ENCODE peak calls at places on chromosomes 16 and 17, in five cellular contexts. M, R, N, J and H are unnamed samples.

GRCh38 chr17:50625032-50625871 is 9.4 kb upstream of the ABCC3 start:
- DNase-seq in R (no peak), J (no peak), M (no peak), N (no peak), H (peak)

GRCh38 chr17:6161456-6161855 is 91.3 kb downstream of the WSCD1 start:
- DNase-seq in J (no peak), M (no peak), N (no peak), R (no peak), H (no peak)

GRCh38 chr17:3039748-3040147 is 23.7 kb downstream of the OR1D5 start:
- DNase-seq in N (no peak), J (no peak), M (no peak), R (no peak), H (no peak)

GRCh38 chr16:65624696-65625095 is 502.8 kb upstream of the CDH11 start:
- DNase-seq in J (no peak), R (no peak), M (no peak), N (no peak), H (no peak)

GRCh38 chr17:76384987-76385891 is 830 bp downstream of the SPHK1 start:
- DNase-seq in R (peak), N (peak), M (peak), J (peak), H (peak)

GRCh38 chr17:78117027-78117981 is 11.3 kb downstream of the TMC6 start:
- DNase-seq in J (no peak), N (peak), M (peak), R (no peak), H (peak)

GRCh38 chr17:1649844-1650409 is at the start of gene RILP:
- DNase-seq in R (peak), J (no peak), M (no peak), N (peak), H (peak)

GRCh38 chr17:81471804-81472456 is 40.7 kb downstream of the ACTG1 start:
- DNase-seq in R (peak), N (peak), J (no peak), M (peak), H (peak)

GRCh38 chr16:1019934-1020305 is 38.4 kb downstream of the SOX8 start:
- DNase-seq in N (no peak), M (no peak), J (no peak), R (no peak), H (no peak)

GRCh38 chr16:22326369-22326652 is 29.1 kb downstream of the POLR3E start:
- DNase-seq in N (no peak), M (no peak), R (no peak), J (no peak), H (no peak)

GRCh38 chr17:77042688-77043330 is 98.0 kb upstream of the SEC14L1 start:
- DNase-seq in R (no peak), M (no peak), N (no peak), J (no peak), H (no peak)

GRCh38 chr17:7989781-7990655 is 12.4 kb upstream of the GUCY2D start:
- DNase-seq in M (peak), R (peak), J (peak), N (peak), H (peak)

GRCh38 chr17:32253117-32253611 is 12.5 kb upstream of the RHBDL3 start:
- DNase-seq in J (peak), R (peak), M (peak), N (peak), H (peak)

GRCh38 chr16:87661561-87661960 is 59.3 kb downstream of the JPH3 start:
- DNase-seq in N (peak), M (peak), J (peak), R (no peak), H (peak)

GRCh38 chr17:40018211-40019121 is 3.2 kb downstream of the CSF3 start:
- DNase-seq in M (peak), N (no peak), R (peak), J (no peak), H (peak)

GRCh38 chr17:78257810-78258322 is 26.4 kb downstream of the TMEM235 start:
- DNase-seq in J (peak), N (no peak), R (no peak), M (no peak), H (peak)

GRCh38 chr16:48526058-48526957 is 83.7 kb downstream of the N4BP1 start:
- DNase-seq in M (peak), R (peak), J (no peak), N (peak), H (peak)

GRCh38 chr17:81723651-81724209 is 11.6 kb downstream of the SLC25A10 start:
- DNase-seq in R (no peak), M (no peak), N (peak), J (no peak), H (peak)

GRCh38 chr17:73369126-73369525 is 57.3 kb upstream of the CDC42EP4 start:
- DNase-seq in M (no peak), N (no peak), J (no peak), R (no peak), H (no peak)

GRCh38 chr16:51509336-51509735 is 358.3 kb upstream of the SALL1 start:
- DNase-seq in J (no peak), M (no peak), N (no peak), R (no peak), H (no peak)

GRCh38 chr16:24858219-24859041 is 12.7 kb downstream of the SLC5A11 start:
- DNase-seq in R (peak), M (peak), J (peak), N (peak), H (peak)

GRCh38 chr17:40095944-40096791 is 4.2 kb downstream of the NR1D1 start:
- DNase-seq in M (no peak), R (peak), J (no peak), N (peak), H (peak)

GRCh38 chr17:79664925-79665738 is 54.3 kb upstream of the RBFOX3 start:
- DNase-seq in N (peak), J (no peak), M (peak), R (peak), H (no peak)
- H3K27ac ChIP-seq in N (peak), J (no peak), M (no peak), R (peak), H (no peak)

DNA sequence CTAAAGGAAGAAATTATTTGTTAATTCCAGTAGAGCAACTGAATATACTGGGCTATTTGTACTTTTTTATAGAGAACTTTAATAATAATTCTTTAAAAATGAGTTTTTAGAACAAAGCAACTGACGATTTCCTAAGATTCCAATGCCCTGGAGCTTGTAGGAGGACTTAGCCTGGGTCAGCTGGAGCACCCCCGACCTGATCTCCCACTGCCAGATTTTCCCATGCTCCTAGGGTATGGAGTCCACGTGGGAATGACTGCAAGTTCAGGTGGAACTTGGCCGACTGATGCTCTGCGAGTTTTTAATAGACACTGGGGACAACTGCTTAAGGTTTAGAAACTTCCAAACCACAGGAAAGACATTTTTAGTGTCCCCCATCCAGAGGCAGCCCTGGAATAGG is 25.5 kb upstream of the CACNG5 start:
- DNase-seq in M (no peak), N (no peak), R (peak), J (no peak), H (no peak)
- H3K27ac ChIP-seq in M (no peak), N (no peak), R (no peak), J (no peak), H (no peak)

DNA sequence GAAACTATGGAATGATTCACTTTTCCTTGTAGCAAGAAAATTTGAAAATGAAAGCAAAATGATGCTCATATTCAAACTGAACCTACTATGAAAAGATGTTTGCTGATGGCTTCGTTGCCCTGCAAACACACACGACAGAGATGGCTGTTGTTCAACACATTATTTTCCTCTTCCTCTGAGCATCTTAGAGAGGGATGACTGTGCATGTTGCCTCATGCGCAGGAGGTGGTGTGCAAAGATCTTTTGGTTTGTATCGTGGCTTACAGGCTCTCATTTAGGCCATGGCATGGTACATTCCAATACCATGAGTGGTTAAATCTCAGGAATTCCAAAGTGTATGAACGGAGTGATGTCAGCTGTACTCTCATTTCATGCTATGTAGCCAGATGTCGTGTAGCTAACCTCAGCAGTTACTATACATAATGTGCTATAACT is 164.5 kb downstream of the PRKCA start:
- DNase-seq in N (peak), J (peak), R (peak), M (no peak), H (peak)
- H3K27ac ChIP-seq in N (peak), J (peak), R (peak), M (no peak), H (peak)

GRCh38 chr17:38450699-38451029 is 22.4 kb downstream of the ARHGAP23 start:
- DNase-seq in M (no peak), N (no peak), R (no peak), J (peak), H (no peak)
- H3K27ac ChIP-seq in M (peak), N (peak), R (peak), J (peak), H (peak)

DNA sequence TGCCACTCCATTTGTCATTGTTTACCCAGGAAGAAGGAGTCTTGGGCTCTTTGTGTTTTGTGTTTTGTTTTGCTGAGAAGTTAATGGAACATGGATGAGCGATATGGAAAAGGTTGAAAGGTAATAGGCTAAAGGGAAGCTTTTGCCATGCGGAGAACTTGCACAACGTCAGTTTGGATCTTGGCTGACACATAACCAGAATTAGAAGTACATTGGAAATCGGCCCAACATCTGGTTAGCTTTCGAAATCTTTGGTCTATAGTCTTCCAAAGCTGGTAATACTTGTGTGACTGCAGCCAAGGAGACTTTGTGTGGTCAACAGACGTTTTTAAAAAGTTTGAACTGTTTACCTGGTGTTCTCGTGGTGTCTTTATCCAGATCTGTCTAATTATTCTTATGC is 89.6 kb downstream of the CLEC16A start:
- DNase-seq in R (peak), N (no peak), M (no peak), J (peak), H (no peak)
- H3K27ac ChIP-seq in R (peak), N (peak), M (no peak), J (no peak), H (no peak)

DNA sequence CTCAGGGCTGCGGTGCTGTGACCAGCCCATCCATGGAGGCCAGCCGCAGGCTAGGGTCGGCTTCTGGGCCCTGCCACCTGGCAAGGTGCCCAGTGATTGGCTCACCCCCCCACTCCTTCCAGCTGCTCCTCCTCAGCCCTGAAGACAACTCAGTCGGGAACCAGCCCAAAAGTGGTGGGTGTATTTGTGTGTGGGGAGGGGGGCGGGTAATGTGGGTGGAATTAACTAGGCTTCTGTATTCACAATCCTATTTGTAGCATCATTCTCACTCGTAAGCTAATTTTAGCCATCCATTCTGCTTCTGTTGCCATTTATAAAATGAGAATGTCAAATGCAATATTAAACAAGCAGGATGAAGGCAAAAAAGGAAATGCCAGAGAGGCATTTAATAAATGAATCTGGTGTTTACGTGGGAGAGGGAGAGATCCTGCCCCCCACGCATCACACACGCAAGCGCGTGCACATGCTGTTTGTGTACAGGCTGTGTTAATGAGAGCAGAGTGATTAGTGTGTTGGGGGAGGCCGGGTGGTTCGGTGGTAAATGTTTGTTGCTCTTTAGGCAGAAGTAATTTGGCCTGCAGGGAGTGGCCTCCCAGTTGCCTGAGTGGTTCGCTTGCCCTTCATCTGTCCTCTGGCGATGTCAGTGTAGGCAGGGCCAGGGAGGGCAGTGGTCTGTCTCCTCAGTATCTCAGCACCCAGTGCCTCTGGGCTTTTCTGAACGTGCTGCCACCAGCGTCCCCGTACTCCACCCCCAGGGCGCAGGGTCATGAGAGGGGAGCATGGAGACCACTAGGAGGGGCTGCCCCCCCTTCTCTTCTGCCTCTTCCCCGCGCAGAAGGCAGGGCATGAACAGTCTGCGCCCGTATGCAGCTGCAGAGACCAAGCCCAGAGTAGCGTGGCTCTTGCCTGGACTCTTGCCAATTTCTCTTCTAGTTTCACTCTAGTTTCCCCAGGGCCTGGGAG is 140.0 kb downstream of the CCDC182 start:
- DNase-seq in J (peak), R (peak), M (peak), N (peak), H (peak)
- H3K27ac ChIP-seq in J (no peak), R (peak), M (no peak), N (peak), H (no peak)

GRCh38 chr16:50308237-50308965 is 42.0 kb downstream of the ADCY7 start:
- DNase-seq in M (no peak), R (peak), J (no peak), N (no peak), H (peak)
- H3K27ac ChIP-seq in M (no peak), R (no peak), J (no peak), N (no peak), H (no peak)

DNA sequence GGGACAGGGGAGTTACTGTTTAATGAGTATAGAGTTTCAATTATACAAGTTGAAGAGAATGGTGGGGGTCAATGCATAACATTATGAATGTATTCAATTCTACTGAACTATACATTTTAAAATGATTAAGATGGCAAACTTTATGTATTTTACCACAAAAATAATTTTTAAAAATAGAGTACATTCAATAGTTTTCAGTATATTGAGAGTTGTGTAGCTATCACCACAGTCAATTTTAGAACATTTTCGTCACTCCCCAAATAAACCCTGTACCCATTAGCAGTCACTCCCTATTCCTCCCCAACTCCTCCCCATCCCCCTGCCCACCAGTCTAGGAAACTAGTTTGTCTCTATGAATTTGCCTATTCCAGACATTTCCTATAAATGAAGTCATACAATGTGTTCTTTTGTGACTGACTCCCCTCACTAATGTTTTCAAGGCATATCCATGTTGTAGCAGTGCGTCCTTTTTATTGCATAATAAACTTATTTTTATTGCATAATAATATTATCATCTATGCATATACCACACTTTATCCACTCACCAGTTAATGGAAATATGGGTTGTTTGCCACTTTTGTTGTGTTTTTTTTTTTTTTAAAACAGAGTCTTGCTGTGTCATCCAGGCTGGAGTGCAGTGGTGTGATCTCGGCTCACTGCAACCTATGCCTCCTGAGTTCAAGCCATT is 52.5 kb upstream of the ERN1 start:
- DNase-seq in R (no peak), J (no peak), N (no peak), M (no peak), H (no peak)
- H3K27ac ChIP-seq in R (no peak), J (no peak), N (no peak), M (no peak), H (no peak)